ENCODE peak calls at places on chromosomes 5 and 9, in four cellular contexts. R is testis, Q is upper lobe of right lung, D is fibroblast of lung. V is an unnamed sample.

GRCh38 chr9:19484699-19485098 is 75.9 kb downstream of the ACER2 start:
- DNase-seq in R (no peak), Q (no peak), D (no peak), V (no peak)

GRCh38 chr9:98709968-98710965 is 1.5 kb upstream of the GABBR2 start:
- DNase-seq in R (peak; percentile 30), Q (no peak), D (peak; percentile 61), V (peak; percentile 74)

GRCh38 chr5:61334224-61335196 is 2.5 kb downstream of the ZSWIM6 start:
- DNase-seq in R (no peak), Q (no peak), D (peak; percentile 90), V (peak; percentile 76)

GRCh38 chr9:87896891-87897290 is 14.2 kb downstream of the SPATA31E1 start:
- DNase-seq in R (no peak), Q (no peak), D (no peak), V (no peak)

GRCh38 chr9:117771162-117771561 is 67.0 kb downstream of the TLR4 start:
- DNase-seq in R (no peak), Q (no peak), D (no peak), V (no peak)

GRCh38 chr9:128101690-128102089 is 25.8 kb downstream of the PTGES2 start:
- DNase-seq in R (peak; percentile 63), Q (no peak), D (no peak), V (no peak)

GRCh38 chr5:32190094-32190493 is 16.0 kb upstream of the GOLPH3 start:
- DNase-seq in R (no peak), Q (no peak), D (peak; percentile 26), V (no peak)

GRCh38 chr5:66949066-66949465 is 247.5 kb downstream of the CD180 start:
- DNase-seq in R (no peak), Q (no peak), D (no peak), V (no peak)

GRCh38 chr9:73151653-73152382 is at the start of gene ANXA1:
- DNase-seq in R (no peak), Q (no peak), D (peak; percentile 90), V (no peak)
- H3K4me1 ChIP-seq in R (no peaks in the 10 kb centered on the region), Q (peaks cover 60% of the 10 kb centered on the region), D (peaks cover 17% of the 10 kb centered on the region), V (peaks cover 10% of the 10 kb centered on the region)

GRCh38 chr5:9513825-9514224 is 32.0 kb downstream of the SEMA5A start:
- DNase-seq in R (peak; percentile 27), Q (no peak), D (no peak), V (peak; percentile 47)
- TF ChIP-seq CTCF in R (peak; percentile 18), Q (no peak), D (peak; percentile 56), V (peak; percentile 52)

DNA sequence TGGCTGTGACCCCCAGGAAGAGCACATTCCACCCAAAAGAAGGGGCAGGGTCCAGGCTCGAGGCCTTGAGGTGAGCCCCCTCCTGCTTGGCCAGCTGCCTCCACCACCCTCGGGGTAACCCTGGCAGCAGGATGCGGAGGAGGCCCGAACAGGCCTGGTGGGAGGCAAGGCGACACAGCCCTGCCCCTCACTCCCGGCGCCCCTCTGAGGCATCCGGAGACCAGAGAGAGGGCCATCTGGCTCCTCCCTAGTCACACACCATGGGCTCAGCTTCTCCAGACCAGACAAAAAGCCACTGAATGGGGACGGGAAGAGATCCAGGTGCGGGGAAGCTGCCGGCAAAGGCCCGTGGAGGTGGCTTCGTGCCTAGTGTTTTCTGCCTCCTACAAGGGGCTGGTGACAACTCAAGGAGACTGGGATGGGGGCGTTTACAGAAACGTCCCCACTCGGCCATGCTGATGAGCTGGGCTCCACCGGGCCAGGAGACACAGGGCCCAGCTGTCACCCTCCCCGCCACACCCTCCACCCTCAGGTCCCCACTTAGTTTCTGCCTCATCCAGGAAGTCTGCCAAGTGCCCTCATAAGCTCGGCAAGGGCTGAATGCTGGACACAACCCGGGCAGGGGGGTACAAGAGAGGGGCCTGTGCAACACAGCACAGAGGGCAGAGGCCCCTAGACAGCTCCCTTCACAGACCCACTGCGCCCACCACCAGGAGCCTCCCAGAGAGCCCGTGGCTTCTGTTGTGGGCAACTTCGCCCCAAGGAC is 41.9 kb downstream of the NACC2 start:
- DNase-seq in R (no peak), Q (peak; percentile 61), D (peak; percentile 29), V (peak; percentile 61)
- H3K4me1 ChIP-seq in R (peaks cover 17% of the 10 kb centered on the region), Q (peaks cover 39% of the 10 kb centered on the region), D (peaks cover 11% of the 10 kb centered on the region), V (peaks cover 44% of the 10 kb centered on the region)

GRCh38 chr5:74419468-74419867 is 221.1 kb downstream of the ENC1 start:
- DNase-seq in R (no peak), Q (no peak), D (no peak), V (no peak)

GRCh38 chr5:74422030-74422429 is 218.5 kb downstream of the ENC1 start:
- DNase-seq in R (no peak), Q (no peak), D (no peak), V (no peak)

GRCh38 chr5:74420220-74420619 is 220.3 kb downstream of the ENC1 start:
- DNase-seq in R (no peak), Q (no peak), D (no peak), V (no peak)

GRCh38 chr5:74422671-74423070 is 217.9 kb downstream of the ENC1 start:
- DNase-seq in R (no peak), Q (no peak), D (no peak), V (no peak)

DNA sequence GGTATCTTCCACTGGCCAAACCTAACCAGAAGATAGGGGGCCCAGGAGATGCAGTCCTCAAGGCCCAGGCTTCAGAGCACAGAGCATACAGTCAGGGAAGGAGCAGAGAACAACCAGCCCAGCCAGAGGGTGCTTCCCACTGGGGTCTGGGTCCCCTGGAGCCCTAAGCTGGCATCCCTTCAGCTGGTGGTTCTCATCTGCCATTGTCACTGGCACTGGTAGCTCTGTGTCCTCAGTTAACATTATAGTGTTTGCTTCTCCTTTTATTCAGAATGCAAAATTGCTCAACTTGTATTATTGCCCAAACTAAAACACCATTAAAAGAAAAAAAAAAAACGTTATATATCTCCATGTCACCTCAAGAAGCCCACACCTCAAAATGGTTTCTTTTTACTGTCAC is 219.2 kb downstream of the ENC1 start:
- DNase-seq in R (no peak), Q (no peak), D (no peak), V (no peak)
- TF ChIP-seq CTCF in R (no peak), Q (no peak), D (no peak), V (no peak)

GRCh38 chr5:81519217-81519905 is 125.4 kb upstream of the ACOT12 start:
- DNase-seq in R (no peak), Q (no peak), D (no peak), V (no peak)

GRCh38 chr5:81513982-81514381 is 120.0 kb upstream of the ACOT12 start:
- DNase-seq in R (no peak), Q (no peak), D (no peak), V (no peak)

GRCh38 chr5:81513468-81513867 is 119.5 kb upstream of the ACOT12 start:
- DNase-seq in R (no peak), Q (no peak), D (no peak), V (no peak)

GRCh38 chr5:81520769-81521168 is 126.8 kb upstream of the ACOT12 start:
- DNase-seq in R (no peak), Q (no peak), D (no peak), V (no peak)

DNA sequence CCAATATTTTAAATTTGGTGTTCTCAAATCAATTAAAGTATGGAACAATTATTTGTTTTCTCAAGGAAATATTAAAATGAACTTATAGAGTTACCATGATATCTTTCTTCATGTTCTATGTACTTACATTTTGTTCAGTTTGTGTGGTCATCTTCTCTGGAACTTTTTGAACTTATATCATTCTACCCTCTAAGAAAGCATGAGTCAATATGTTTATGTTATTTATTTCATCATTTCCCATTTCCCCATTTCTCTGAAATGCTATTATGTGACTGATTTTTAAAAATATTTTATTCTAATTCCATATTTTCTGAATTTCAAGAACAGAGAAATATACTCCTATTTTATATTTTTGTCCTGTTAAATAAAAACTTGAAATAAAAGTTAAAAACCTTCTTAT is 123.5 kb upstream of the ACOT12 start:
- DNase-seq in R (no peak), Q (no peak), D (no peak), V (no peak)
- H3K4me1 ChIP-seq in R (no peaks in the 10 kb centered on the region), Q (no peaks in the 10 kb centered on the region), D (no peaks in the 10 kb centered on the region), V (no peaks in the 10 kb centered on the region)

DNA sequence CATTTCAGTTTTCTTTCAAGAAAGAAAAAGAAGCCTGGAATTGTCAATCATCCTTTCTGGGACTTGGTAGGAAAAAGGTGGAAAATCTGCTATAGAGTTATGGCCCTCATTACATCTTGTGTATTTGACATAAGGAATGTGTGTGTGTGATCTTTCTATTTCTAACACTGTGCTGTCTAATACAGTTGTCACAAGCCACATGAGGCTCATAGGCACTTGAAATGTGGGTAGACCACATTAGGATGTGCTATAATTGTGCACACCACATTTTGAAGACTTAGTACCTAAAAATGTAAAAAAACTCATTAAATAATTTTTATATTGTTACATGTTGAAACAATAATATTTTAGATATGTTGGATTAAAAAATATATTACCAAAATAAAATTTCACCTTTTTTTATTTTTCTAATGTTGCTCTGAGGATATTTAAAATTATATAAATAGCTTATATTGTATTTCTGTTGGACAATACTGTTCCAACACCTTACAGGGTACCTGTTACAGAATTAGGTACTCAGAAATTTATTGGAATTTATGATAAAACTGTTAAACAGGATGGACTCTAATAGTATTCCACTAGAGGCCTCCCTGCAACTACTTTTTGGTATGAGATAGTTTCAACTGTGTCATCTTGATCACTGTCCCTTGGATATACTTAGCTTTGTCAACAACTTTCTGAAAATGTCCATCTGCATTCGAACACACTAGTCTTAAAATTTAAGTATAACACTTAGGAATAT is 18.4 kb downstream of the MSANTD3 start:
- DNase-seq in R (no peak), Q (no peak), D (no peak), V (no peak)
- TF ChIP-seq CTCF in R (no peak), Q (no peak), D (no peak), V (no peak)